ENCODE peak calls at places on chromosomes 2 and 18, in five cellular contexts. One of them, this sample, is unnamed.

GRCh38 chr2:157172239-157172638 is 85.3 kb upstream of the GALNT5 start:
- DNase-seq in SW 1271: no peak
- DNase-seq in nucleus accumbens: no peak
- DNase-seq in natural killer cell: no peak
- DNase-seq in nephron progenitor cell: no peak
- DNase-seq in this sample: no peak

GRCh38 chr2:7203056-7203467 is 285.9 kb downstream of the RNF144A start:
- DNase-seq in nephron progenitor cell: peak; percentile 70
- DNase-seq in natural killer cell: peak; percentile 28
- DNase-seq in nucleus accumbens: no peak
- DNase-seq in SW 1271: peak; percentile 29
- DNase-seq in this sample: no peak

GRCh38 chr2:173130521-173131467 is 55.1 kb downstream of the MAP3K20 start:
- DNase-seq in SW 1271: no peak
- DNase-seq in nephron progenitor cell: no peak
- DNase-seq in natural killer cell: no peak
- DNase-seq in nucleus accumbens: no peak
- DNase-seq in this sample: no peak

GRCh38 chr18:59114160-59114559 is 25.5 kb upstream of the SEC11C start:
- DNase-seq in nephron progenitor cell: no peak
- DNase-seq in nucleus accumbens: no peak
- DNase-seq in SW 1271: peak; percentile 4
- DNase-seq in natural killer cell: no peak
- DNase-seq in this sample: no peak

GRCh38 chr2:49973917-49974368 is 819.6 kb upstream of the FSHR start:
- DNase-seq in nephron progenitor cell: peak; percentile 61
- DNase-seq in SW 1271: peak; percentile 8
- DNase-seq in nucleus accumbens: peak; percentile 85
- DNase-seq in natural killer cell: peak; percentile 57
- DNase-seq in this sample: peak; percentile 97

GRCh38 chr2:75432761-75433361 is 127.9 kb downstream of the EVA1A start:
- DNase-seq in nephron progenitor cell: no peak
- DNase-seq in nucleus accumbens: no peak
- DNase-seq in natural killer cell: no peak
- DNase-seq in SW 1271: no peak
- DNase-seq in this sample: no peak

GRCh38 chr18:10291568-10291981 is 162.9 kb upstream of the APCDD1 start:
- DNase-seq in SW 1271: no peak
- DNase-seq in natural killer cell: no peak
- DNase-seq in nucleus accumbens: no peak
- DNase-seq in nephron progenitor cell: no peak
- DNase-seq in this sample: no peak

GRCh38 chr2:241185961-241186360 is 2.5 kb upstream of the ANO7 start:
- DNase-seq in nucleus accumbens: no peak
- DNase-seq in SW 1271: no peak
- DNase-seq in nephron progenitor cell: no peak
- DNase-seq in natural killer cell: no peak
- DNase-seq in this sample: no peak

GRCh38 chr2:138827426-138828054 is 47.4 kb upstream of the NXPH2 start:
- DNase-seq in nucleus accumbens: no peak
- DNase-seq in natural killer cell: no peak
- DNase-seq in nephron progenitor cell: peak; percentile 32
- DNase-seq in SW 1271: peak; percentile 64
- DNase-seq in this sample: no peak

GRCh38 chr2:176614049-176614448 is 344.8 kb downstream of the MTX2 start:
- DNase-seq in nephron progenitor cell: no peak
- DNase-seq in SW 1271: no peak
- DNase-seq in natural killer cell: no peak
- DNase-seq in nucleus accumbens: no peak
- DNase-seq in this sample: no peak

This sample was measured in dorsolateral prefrontal cortex.